ENCODE peak calls at places on chromosomes 16 and 17, in ten cellular contexts. V is effector memory CD4-positive, alpha-beta T cell; K is HFF-Myc; B is AG04450; Q is neural progenitor cell; A is psoas muscle; H is mammary epithelial cell; Z is pancreas; P is mucosa of descending colon; Y is CD8-positive, alpha-beta T cell. O is an unnamed sample.

GRCh38 chr17:57455063-57455914 is 199.0 kb downstream of the MSI2 start:
- DNase-seq in H (no peak), A (no peak), B (no peak), K (no peak), P (no peak), Y (peak), Z (no peak), Q (no peak), V (no peak), O (peak)

GRCh38 chr17:82415786-82416185 is 2.4 kb upstream of the HEXD start:
- DNase-seq in P (no peak), Q (no peak), B (no peak), K (no peak), A (no peak), Z (no peak), V (no peak), Y (no peak), H (no peak), O (no peak)

GRCh38 chr17:43898446-43898845 is 8.9 kb downstream of the MPP2 start:
- DNase-seq in B (no peak), K (no peak), Y (no peak), Z (no peak), H (no peak), Q (no peak), P (no peak), V (no peak), A (no peak), O (no peak)

GRCh38 chr16:79310734-79311133 is 289.8 kb downstream of the MAF start:
- DNase-seq in B (no peak), V (no peak), Q (no peak), K (no peak), P (no peak), Z (no peak), Y (no peak), H (no peak), A (no peak), O (no peak)

GRCh38 chr16:29645699-29646187 is 17.3 kb upstream of the SPN start:
- DNase-seq in K (no peak), V (no peak), B (no peak), P (no peak), Z (no peak), A (no peak), Q (no peak), H (no peak), Y (no peak), O (peak)

GRCh38 chr16:636206-637080 is at the start of gene METTL26:
- DNase-seq in K (no peak), H (peak), V (peak), A (peak), Y (peak), P (peak), Q (peak), Z (peak), B (peak), O (peak)

GRCh38 chr16:70156207-70156978 is 17.2 kb upstream of the CLEC18C start:
- DNase-seq in Z (no peak), Y (no peak), K (no peak), V (no peak), B (no peak), P (no peak), A (no peak), H (no peak), Q (no peak), O (no peak)

GRCh38 chr16:75580-76501 is 2.2 kb upstream of the MPG start:
- DNase-seq in P (peak), Z (peak), K (no peak), H (no peak), Q (peak), Y (no peak), V (no peak), A (peak), B (no peak), O (peak)

GRCh38 chr16:55476625-55477533 is 2.1 kb upstream of the MMP2 start:
- DNase-seq in Z (no peak), A (peak), H (no peak), Q (no peak), B (no peak), K (no peak), V (no peak), Y (no peak), P (no peak), O (no peak)

GRCh38 chr16:55482056-55482455 is 3.1 kb downstream of the MMP2 start:
- DNase-seq in A (no peak), V (no peak), P (no peak), K (no peak), Y (no peak), B (no peak), H (peak), Q (no peak), Z (no peak), O (no peak)

GRCh38 chr16:55479560-55480197 is 681 bp downstream of the MMP2 start:
- DNase-seq in Z (no peak), K (no peak), H (no peak), Y (no peak), A (no peak), B (no peak), P (no peak), V (no peak), Q (no peak), O (no peak)

GRCh38 chr16:55480228-55480655 is 1.2 kb downstream of the MMP2 start:
- DNase-seq in B (peak), V (no peak), K (no peak), Z (peak), Y (no peak), A (peak), Q (peak), P (peak), H (peak), O (peak)

GRCh38 chr16:55478827-55479559 is at the start of gene MMP2:
- DNase-seq in Q (peak), P (peak), Z (no peak), A (peak), V (no peak), K (no peak), H (no peak), B (no peak), Y (no peak), O (peak)
- H3K4me3 ChIP-seq in Q (peak), P (no peak), Z (no peak), A (peak), V (no peak), K (peak), H (peak), B (peak), Y (no peak), O (peak)

DNA sequence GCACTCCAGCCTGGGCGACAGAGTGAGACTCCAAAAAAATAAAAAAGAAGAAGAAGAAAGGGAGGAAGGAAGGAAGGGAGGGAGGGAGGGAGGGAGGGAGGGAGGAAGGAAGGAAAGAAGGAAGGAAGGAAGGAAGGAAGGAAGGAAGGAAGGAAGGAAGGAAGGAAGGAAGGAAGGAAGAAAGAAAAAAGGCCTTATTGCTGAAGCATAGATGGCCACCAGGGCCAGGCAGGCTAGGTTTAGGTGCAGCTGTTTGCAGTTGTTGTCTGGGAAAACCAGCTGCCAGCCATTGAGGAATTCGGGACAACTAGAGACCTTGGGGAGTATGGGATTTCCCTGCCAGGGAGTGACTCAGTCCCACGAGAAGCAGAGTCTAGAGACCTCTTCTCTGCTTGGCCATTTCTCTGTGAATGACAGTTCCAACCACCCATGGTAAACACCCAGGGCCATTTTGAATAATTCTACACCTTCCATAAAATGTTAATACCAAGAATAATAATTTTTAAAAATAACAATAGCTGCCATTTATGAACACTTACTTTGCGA is 31.0 kb downstream of the SCNN1B start:
- DNase-seq in Y (no peak), V (no peak), P (no peak), Q (no peak), K (no peak), A (no peak), Z (no peak), H (peak), B (no peak), O (no peak)
- H3K4me3 ChIP-seq in Y (no peak), V (no peak), P (no peak), Q (no peak), K (no peak), A (no peak), Z (no peak), H (no peak), B (no peak), O (no peak)

DNA sequence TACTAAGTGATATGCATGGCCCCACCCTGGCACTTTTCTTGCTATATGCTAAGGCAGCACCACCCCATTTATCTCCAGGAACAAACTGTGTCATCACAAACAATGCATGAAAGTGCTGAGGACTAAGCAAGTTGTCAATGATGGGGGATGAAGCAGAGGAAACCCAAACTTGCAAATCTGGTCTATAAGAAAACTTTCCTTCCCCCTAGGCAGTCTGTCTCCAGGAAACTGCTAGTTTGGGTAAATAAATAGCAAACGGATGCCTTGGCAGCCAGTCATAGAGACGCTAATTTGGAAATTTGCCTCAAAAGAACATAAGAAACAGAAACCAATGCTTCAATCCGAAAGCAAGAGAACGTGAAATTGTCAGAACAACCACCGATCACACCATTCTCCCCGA is 5.6 kb upstream of the HSBP1 start:
- DNase-seq in Z (no peak), B (peak), H (peak), P (no peak), K (peak), A (no peak), Q (no peak), Y (no peak), V (no peak), O (peak)
- H3K4me3 ChIP-seq in Z (no peak), B (peak), H (no peak), P (no peak), K (no peak), A (peak), Q (no peak), Y (no peak), V (no peak), O (peak)

DNA sequence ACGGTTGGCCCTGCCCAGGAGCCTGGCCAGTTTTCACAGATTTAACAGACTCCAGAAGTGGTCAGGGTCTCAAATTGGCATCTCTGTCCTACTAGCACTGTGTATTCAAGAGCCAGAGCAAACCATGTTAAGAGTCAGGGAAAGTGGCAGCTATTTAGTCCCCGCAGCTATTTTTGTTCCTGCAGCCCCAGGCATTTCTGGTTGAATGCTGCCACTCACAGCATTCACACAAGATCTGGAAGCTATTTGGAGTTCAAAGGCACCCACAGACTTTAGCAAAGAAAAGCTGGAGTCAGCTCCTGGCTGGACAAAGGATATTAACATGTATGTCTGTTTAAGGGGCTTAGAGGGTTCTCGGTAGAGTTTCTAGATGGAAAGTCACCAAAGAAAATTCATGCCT is 54.1 kb downstream of the TMEM100 start:
- DNase-seq in Q (no peak), B (no peak), Y (no peak), A (no peak), K (no peak), Z (no peak), P (no peak), V (no peak), H (no peak), O (no peak)
- H3K4me3 ChIP-seq in Q (no peak), B (no peak), Y (no peak), A (no peak), K (no peak), Z (no peak), P (no peak), V (no peak), H (no peak), O (no peak)